ENCODE peak calls at places on chromosomes 7 and 10, in eight cellular contexts. B is AG10803, S is HFF-Myc, L is thoracic aorta, U is hepatocyte, V is stomach, F is fibroblast of pulmonary artery, C is heart left ventricle. A is an unnamed sample.

GRCh38 chr7:2198760-2199159 is 34.0 kb downstream of the MAD1L1 start:
- DNase-seq in U (no peak), L (no peak), S (no peak), F (no peak), B (no peak), V (no peak), C (no peak), A (no peak)

GRCh38 chr7:100965723-100966541 is 3.4 kb upstream of the MUC12 start:
- DNase-seq in F (peak; percentile 52), S (no peak), V (peak; percentile 76), L (no peak), B (peak; percentile 39), C (peak; percentile 49), U (peak; percentile 96), A (peak; percentile 56)

GRCh38 chr10:18582803-18583202 is 68.6 kb downstream of the NSUN6 start:
- DNase-seq in F (no peak), C (no peak), V (no peak), S (no peak), U (no peak), L (no peak), B (no peak), A (peak; percentile 26)

GRCh38 chr10:113059001-113059780 is 109.1 kb downstream of the TCF7L2 start:
- DNase-seq in B (peak; percentile 86), S (no peak), L (no peak), F (peak; percentile 88), C (no peak), V (no peak), U (peak; percentile 39), A (peak; percentile 88)

GRCh38 chr7:94173436-94173835 is 169.3 kb upstream of the BET1 start:
- DNase-seq in F (no peak), V (no peak), C (no peak), S (no peak), B (no peak), U (no peak), L (no peak), A (no peak)

GRCh38 chr7:90701021-90701420 is 104.9 kb downstream of the CDK14 start:
- DNase-seq in B (no peak), C (no peak), L (no peak), U (no peak), S (no peak), V (no peak), F (no peak), A (no peak)

GRCh38 chr7:98280791-98281756 is at the start of gene BRI3:
- DNase-seq in V (peak; percentile 94), B (peak; percentile 89), F (peak; percentile 85), L (peak; percentile 77), U (peak; percentile 98), C (peak; percentile 91), S (no peak), A (peak; percentile 92)

GRCh38 chr7:129436335-129436923 is 2.2 kb downstream of the STRIP2 start:
- DNase-seq in L (no peak), F (no peak), V (no peak), S (no peak), B (no peak), C (no peak), U (no peak), A (no peak)

GRCh38 chr10:77798940-77799339 is 127.6 kb downstream of the DLG5 start:
- DNase-seq in C (no peak), L (no peak), F (no peak), V (no peak), U (no peak), B (no peak), S (no peak), A (no peak)

GRCh38 chr7:92609921-92610518 is 19.8 kb upstream of the FAM133B start:
- DNase-seq in C (no peak), U (no peak), F (peak; percentile 58), B (peak; percentile 46), L (no peak), V (no peak), S (no peak), A (no peak)

GRCh38 chr7:132516042-132516840 is 60.0 kb downstream of the PLXNA4 start:
- DNase-seq in S (peak; percentile 6), B (peak; percentile 85), V (no peak), L (no peak), U (peak; percentile 20), C (no peak), F (peak; percentile 50), A (peak; percentile 15)

GRCh38 chr7:84194484-84195260 is at the start of gene SEMA3A:
- DNase-seq in V (no peak), C (peak; percentile 32), U (peak; percentile 78), S (peak; percentile 79), F (peak; percentile 83), L (no peak), B (peak; percentile 79), A (peak; percentile 86)

GRCh38 chr7:100441641-100442535 is 5.6 kb upstream of the PPP1R35 start:
- DNase-seq in U (no peak), V (no peak), L (no peak), C (peak; percentile 14), S (no peak), F (no peak), B (no peak), A (no peak)

GRCh38 chr10:78664929-78665525 is 403.7 kb upstream of the ZMIZ1 start:
- DNase-seq in B (peak; percentile 43), S (no peak), V (no peak), U (no peak), C (no peak), F (peak; percentile 66), L (no peak), A (peak; percentile 43)

GRCh38 chr10:71697938-71698709 is 21.5 kb downstream of the C10orf105 start:
- DNase-seq in F (no peak), S (no peak), U (no peak), C (no peak), V (no peak), L (no peak), B (no peak), A (no peak)

GRCh38 chr10:91887075-91887899 is 22.0 kb downstream of the FGFBP3 start:
- DNase-seq in B (no peak), F (peak; percentile 57), U (peak; percentile 74), C (no peak), V (no peak), L (no peak), S (no peak), A (peak; percentile 45)

GRCh38 chr10:47095211-47095610 is 184.0 kb downstream of the PTPN20 start:
- DNase-seq in U (no peak), F (no peak), B (no peak), L (no peak), C (no peak), V (no peak), S (no peak), A (no peak)

DNA sequence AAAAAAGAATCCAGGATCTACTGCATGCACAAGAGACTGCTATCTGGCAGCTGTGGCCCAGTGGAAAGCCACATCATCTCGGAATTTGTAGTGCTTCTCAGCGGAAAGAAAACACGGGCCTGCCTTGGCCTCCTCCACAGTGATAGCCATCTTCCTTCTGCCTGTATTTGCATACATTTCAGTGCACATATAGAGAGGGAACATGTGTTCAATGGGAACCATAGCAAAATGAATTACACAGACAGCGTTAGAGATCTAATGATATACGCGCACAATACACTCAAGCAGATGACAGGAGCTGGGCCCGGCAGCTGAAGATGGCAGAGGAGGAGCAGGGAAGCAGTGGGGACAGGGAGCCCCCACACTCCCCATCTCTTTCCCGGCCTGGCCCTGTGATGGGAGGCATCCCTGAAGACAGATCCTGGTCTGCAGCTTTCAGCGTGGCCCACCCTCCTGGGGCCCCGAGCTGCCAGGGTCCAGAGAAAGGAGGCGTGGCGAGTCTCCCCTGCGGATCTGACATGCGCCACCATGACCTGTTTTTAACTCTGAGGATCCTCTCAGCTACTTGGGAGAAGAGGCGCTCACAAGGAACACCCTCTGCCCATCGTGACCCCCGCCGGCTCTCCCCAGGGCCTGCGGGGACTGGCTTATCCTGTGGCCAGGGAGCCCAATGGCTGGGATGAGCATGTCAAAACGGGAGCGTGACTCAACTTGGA is 93.9 kb downstream of the EBF3 start:
- DNase-seq in C (no peak), U (no peak), L (no peak), S (no peak), V (no peak), B (no peak), F (no peak), A (no peak)
- H3K4me3 ChIP-seq in C (no peak overlapping the region), U (no peak overlapping the region), L (no peak overlapping the region), S (no peak overlapping the region), V (no peak overlapping the region), B (no peak overlapping the region), F (no peak overlapping the region), A (no peak overlapping the region)

DNA sequence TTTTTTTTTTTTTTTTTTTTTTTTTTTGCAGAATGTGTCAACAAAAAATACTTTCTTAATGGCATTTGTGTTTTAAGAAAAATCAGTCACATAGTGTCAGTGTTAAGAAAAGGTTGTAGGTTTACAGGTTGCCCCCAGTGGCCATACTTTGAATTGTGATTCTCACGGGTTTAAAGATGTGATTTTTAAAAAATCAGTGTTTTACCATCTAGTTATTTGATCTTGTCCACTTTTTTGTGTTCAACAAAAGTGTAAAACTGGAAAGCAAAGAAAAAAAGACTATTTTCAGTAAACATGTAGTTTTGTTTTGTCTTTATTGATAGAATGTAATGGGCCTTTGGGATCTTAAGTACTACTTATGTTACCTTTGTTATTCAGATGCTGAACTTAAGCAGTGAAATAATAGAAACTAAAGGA is 25.7 kb downstream of the SUV39H2 start:
- DNase-seq in U (peak; percentile 41), B (peak; percentile 39), L (no peak), S (no peak), V (no peak), C (no peak), F (peak; percentile 53), A (peak; percentile 34)
- TF ChIP-seq CTCF in U (peak; percentile 43), B (peak; percentile 75), L (peak; percentile 57), S (peak; percentile 37), V (peak; percentile 40), C (peak; percentile 56), F (peak; percentile 68), A (peak; percentile 62)

DNA sequence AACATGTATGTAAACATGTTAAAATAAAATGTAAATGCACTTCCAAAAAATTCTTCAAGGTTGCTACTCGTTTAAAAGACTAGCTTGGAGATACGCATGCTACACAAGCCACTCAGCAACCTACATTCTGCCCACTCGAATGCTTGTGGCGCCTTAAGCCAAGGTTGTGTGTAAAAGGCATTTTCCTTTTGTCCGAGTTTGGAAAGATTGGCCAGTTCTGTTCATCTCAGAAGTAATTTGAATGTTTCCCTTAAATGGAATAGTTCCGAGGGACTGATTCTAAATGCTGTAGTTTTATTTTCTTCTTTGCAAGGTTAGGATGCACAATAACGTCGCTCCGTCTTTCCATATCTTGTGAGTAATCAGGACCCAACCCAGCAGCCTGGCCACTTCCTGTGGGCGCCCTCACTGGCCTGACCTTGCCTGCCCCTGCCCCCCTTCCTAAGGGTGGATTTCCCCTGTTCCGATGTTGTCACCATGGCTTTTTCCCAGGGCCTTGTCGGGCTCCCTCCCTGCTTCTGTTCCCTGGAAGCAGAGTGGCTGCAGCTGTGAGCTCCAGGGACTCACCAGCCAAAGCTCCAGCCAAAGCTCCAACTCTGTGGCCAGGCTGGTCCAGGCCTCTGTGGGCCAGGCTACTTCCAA is 70.6 kb downstream of the PTPRE start:
- DNase-seq in C (peak; percentile 93), B (peak; percentile 73), S (peak; percentile 10), F (peak; percentile 67), V (peak; percentile 52), L (peak; percentile 62), U (no peak), A (peak; percentile 91)
- H3K4me3 ChIP-seq in C (peak overlapping the region; percentile 15), B (no peak overlapping the region), S (no peak overlapping the region), F (no peak overlapping the region), V (no peak overlapping the region), L (peak overlapping the region; percentile 60), U (no peak overlapping the region), A (peak overlapping the region; percentile 31)

DNA sequence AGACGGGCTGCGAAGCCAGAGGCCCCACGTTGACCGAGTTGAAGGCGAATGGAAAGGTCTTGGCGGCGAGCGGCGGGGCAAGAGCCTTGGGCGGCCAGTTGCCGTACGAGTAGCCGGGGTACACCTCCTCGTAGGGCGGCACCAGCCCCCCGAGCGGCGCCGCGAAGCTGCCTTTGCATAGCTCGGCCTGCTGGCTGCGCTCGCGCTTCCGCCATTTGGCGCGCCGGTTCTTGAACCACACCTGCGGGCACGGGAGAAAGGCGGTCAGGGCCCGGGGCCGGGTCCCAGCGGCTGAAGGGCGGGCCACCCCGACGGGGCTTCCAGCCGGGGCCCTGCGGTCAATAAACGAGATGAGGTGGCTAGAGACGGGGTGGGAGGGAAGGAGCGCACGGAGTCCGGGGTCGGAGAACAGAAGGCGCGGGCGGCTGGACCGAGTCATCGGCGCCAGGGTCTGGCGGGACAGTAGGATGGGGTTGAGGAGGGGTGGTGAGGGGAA is 4.8 kb downstream of the ELOVL3 start:
- DNase-seq in F (peak; percentile 17), L (no peak), U (peak; percentile 65), S (no peak), B (no peak), C (peak; percentile 37), V (peak; percentile 53), A (no peak)
- TF ChIP-seq CTCF in F (peak; percentile 24), L (peak; percentile 3), U (peak; percentile 40), S (peak; percentile 8), B (peak; percentile 27), C (peak; percentile 43), V (peak; percentile 19), A (peak; percentile 31)